ENCODE peak calls at places on chromosome 15, in nine cellular contexts. N is lung, U is A549, R is GM12878, V is pancreas, K is cardiac muscle cell, I is body of pancreas, X is RWPE1, Y is stomach. G is an unnamed sample.
A peak's percentile ranks its signal among the peaks of the same experiment; 100 is the strongest.

GRCh38 chr15:44545934-44546802 is 9.2 kb downstream of the EIF3J start:
- DNase-seq in N (no peak), U (no peak), R (peak; percentile 41), V (no peak), K (no peak), I (no peak), X (no peak), Y (no peak), G (no peak)

GRCh38 chr15:101694261-101694660 is 30.0 kb downstream of the TARS3 start:
- DNase-seq in N (no peak), U (no peak), R (no peak), V (no peak), K (no peak), I (no peak), X (no peak), Y (no peak), G (no peak)

GRCh38 chr15:63971427-63971805 is 74.9 kb downstream of the DAPK2 start:
- DNase-seq in N (no peak), U (no peak), R (no peak), V (no peak), K (no peak), I (no peak), X (no peak), Y (no peak), G (no peak)

GRCh38 chr15:31435256-31435781 is 108.7 kb downstream of the KLF13 start:
- DNase-seq in N (peak; percentile 76), U (peak; percentile 89), R (peak; percentile 87), V (peak; percentile 81), K (peak; percentile 91), I (peak; percentile 84), X (peak; percentile 70), Y (peak; percentile 70), G (peak; percentile 65)

GRCh38 chr15:45522931-45523331 is 376 bp upstream of the SLC30A4 start:
- DNase-seq in N (peak; percentile 33), U (no peak), R (no peak), V (peak; percentile 25), K (no peak), I (no peak), X (peak; percentile 42), Y (no peak), G (no peak)

GRCh38 chr15:34795267-34796081 is at the start of gene ACTC1:
- DNase-seq in N (no peak), U (peak; percentile 66), R (no peak), V (peak; percentile 32), K (peak; percentile 96), I (peak; percentile 59), X (peak; percentile 69), Y (peak; percentile 27), G (peak; percentile 50)

GRCh38 chr15:59372352-59373211 is at the start of gene MYO1E:
- DNase-seq in N (peak; percentile 92), U (peak; percentile 100), R (peak; percentile 72), V (peak; percentile 93), K (peak; percentile 97), I (peak; percentile 93), X (peak; percentile 98), Y (peak; percentile 91), G (peak; percentile 91)

GRCh38 chr15:80052597-80053304 is 6.7 kb upstream of the ZFAND6 start:
- DNase-seq in N (no peak), U (no peak), R (no peak), V (no peak), K (no peak), I (no peak), X (no peak), Y (no peak), G (no peak)

GRCh38 chr15:22873204-22873701 is 34.8 kb downstream of the NIPA2 start:
- DNase-seq in N (no peak), U (no peak), R (no peak), V (no peak), K (no peak), I (no peak), X (no peak), Y (no peak), G (no peak)

GRCh38 chr15:22869856-22870255 is 31.4 kb downstream of the NIPA2 start:
- DNase-seq in N (no peak), U (no peak), R (no peak), V (no peak), K (no peak), I (no peak), X (no peak), Y (no peak), G (no peak)

GRCh38 chr15:22870865-22871264 is 32.4 kb downstream of the NIPA2 start:
- DNase-seq in N (no peak), U (no peak), R (no peak), V (no peak), K (no peak), I (no peak), X (no peak), Y (no peak), G (no peak)

GRCh38 chr15:22873841-22874240 is 35.4 kb downstream of the NIPA2 start:
- DNase-seq in N (no peak), U (no peak), R (no peak), V (no peak), K (no peak), I (no peak), X (no peak), Y (no peak), G (no peak)

DNA sequence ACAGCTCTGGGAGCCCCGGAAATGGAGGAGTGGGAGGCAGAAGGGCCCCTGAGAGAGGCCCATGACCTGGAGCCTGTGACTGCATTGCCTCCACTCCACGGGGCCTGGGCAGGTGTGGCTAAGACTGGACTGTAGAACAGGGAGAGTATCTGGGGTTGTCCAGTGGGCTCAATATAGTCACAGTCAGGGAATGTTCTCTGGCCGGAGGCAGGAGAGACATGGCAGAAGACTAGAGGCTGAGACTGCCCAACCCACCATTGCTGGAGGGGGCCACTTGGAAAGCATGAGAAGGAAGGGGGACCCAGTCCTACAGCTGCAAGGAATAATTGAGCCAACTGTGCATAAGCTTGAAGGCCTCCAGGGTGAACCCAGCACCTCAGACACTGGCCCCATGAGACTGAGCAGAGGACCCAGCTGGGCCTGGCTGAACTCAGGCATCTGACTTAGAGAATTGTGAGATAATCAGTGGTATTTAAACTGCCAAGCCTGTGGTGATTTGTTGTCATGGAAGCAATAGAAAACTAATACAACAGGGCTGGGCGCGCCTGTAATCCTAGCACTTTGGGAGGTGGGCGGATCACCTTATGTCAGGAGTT is 33.1 kb downstream of the NIPA2 start:
- DNase-seq in N (no peak), U (no peak), R (no peak), V (no peak), K (no peak), I (no peak), X (no peak), Y (no peak), G (no peak)
- H3K27ac ChIP-seq in N (peak overlapping the region; percentile 7), U (no peak overlapping the region), R (no peak overlapping the region), V (no peak overlapping the region), K (no peak overlapping the region), I (no peak overlapping the region), X (peak overlapping the region; percentile 3), Y (no peak overlapping the region), G (no peak overlapping the region)

GRCh38 chr15:69476704-69477473 is 24.3 kb downstream of the RPLP1 start:
- DNase-seq in N (no peak), U (no peak), R (no peak), V (no peak), K (no peak), I (no peak), X (no peak), Y (no peak), G (no peak)

GRCh38 chr15:69474291-69474690 is 21.7 kb downstream of the RPLP1 start:
- DNase-seq in N (no peak), U (no peak), R (no peak), V (no peak), K (no peak), I (no peak), X (no peak), Y (no peak), G (no peak)

GRCh38 chr15:69472575-69472974 is 20.0 kb downstream of the RPLP1 start:
- DNase-seq in N (no peak), U (no peak), R (no peak), V (no peak), K (no peak), I (no peak), X (no peak), Y (no peak), G (no peak)

GRCh38 chr15:69475769-69476358 is 23.2 kb downstream of the RPLP1 start:
- DNase-seq in N (peak; percentile 80), U (peak; percentile 97), R (no peak), V (peak; percentile 62), K (peak; percentile 77), I (peak; percentile 88), X (peak; percentile 90), Y (peak; percentile 87), G (peak; percentile 76)

DNA sequence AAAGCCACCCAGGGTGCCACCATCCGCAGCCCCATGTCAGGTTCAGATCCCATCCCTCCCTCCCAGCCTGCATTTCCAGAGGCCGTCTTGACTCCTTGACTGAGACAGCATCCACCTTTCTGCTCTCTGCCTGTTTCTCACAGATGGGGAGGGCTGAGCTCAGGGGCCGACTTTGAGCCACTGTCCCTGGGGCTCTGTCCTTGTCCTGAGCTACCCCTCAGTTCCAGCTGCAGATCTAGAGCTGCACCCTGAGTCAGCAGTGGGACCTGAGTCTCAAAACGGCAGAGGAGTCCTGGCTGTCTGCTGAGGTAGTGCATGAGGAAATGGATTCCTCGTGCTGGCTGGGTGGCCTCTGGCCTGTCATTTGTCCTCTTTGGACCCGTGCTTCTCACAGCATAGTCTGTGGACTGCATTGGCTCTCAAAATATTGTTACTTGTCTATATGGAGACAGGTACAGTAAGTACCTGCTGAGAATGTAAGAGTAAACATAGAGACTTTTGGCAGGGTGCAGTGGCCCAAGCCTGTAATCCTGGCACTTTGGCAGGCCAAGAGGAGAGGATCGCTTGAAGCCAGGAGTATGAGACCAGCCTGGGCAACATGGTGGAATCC is 22.3 kb downstream of the RPLP1 start:
- DNase-seq in N (no peak), U (no peak), R (no peak), V (no peak), K (no peak), I (no peak), X (no peak), Y (peak; percentile 55), G (no peak)
- TF ChIP-seq CTCF in N (no peak), U (no peak), R (no peak), V (no peak), K (no peak), I (no peak), X (no peak), Y (peak; percentile 10), G (no peak)

GRCh38 chr15:70159397-70160009 is 61.8 kb upstream of the TLE3 start:
- DNase-seq in N (no peak), U (no peak), R (no peak), V (no peak), K (no peak), I (peak; percentile 48), X (no peak), Y (peak; percentile 45), G (no peak)

GRCh38 chr15:70160267-70160666 is 62.5 kb upstream of the TLE3 start:
- DNase-seq in N (no peak), U (no peak), R (no peak), V (no peak), K (no peak), I (no peak), X (no peak), Y (peak; percentile 42), G (no peak)

GRCh38 chr15:70158309-70158995 is 60.7 kb upstream of the TLE3 start:
- DNase-seq in N (no peak), U (no peak), R (no peak), V (no peak), K (no peak), I (no peak), X (no peak), Y (no peak), G (no peak)

GRCh38 chr15:70158996-70159355 is 61.3 kb upstream of the TLE3 start:
- DNase-seq in N (no peak), U (no peak), R (no peak), V (no peak), K (no peak), I (no peak), X (no peak), Y (no peak), G (no peak)

GRCh38 chr15:70160803-70161565 is 63.3 kb upstream of the TLE3 start:
- DNase-seq in N (no peak), U (no peak), R (no peak), V (no peak), K (no peak), I (peak; percentile 33), X (no peak), Y (no peak), G (no peak)
- H3K27ac ChIP-seq in N (peak overlapping the region; percentile 25), U (no peak overlapping the region), R (no peak overlapping the region), V (no peak overlapping the region), K (no peak overlapping the region), I (no peak overlapping the region), X (no peak overlapping the region), Y (no peak overlapping the region), G (no peak overlapping the region)

GRCh38 chr15:67064607-67065530 is 533 bp upstream of the SMAD3 start:
- DNase-seq in N (peak; percentile 61), U (no peak), R (no peak), V (peak; percentile 70), K (peak; percentile 83), I (peak; percentile 79), X (no peak), Y (peak; percentile 63), G (peak; percentile 28)
- TF ChIP-seq CTCF in N (no peak), U (no peak), R (no peak), V (no peak), K (no peak), I (no peak), X (no peak), Y (no peak), G (peak; percentile 10)

G was measured in dorsolateral prefrontal cortex.